ENCODE peak calls at places on chromosomes 16 and 17, in four cellular contexts. One of them, this sample, is unnamed. For H3K4me1, the result is how much of the 10 kb centered on the place peaks cover.

GRCh38 chr16:72927199-72928088 is 120.5 kb downstream of the ZFHX3 start:
- DNase-seq in RWPE2: peak
- DNase-seq in HCT116: no peak
- DNase-seq in ovary: no peak
- DNase-seq in this sample: peak

GRCh38 chr17:68709995-68710780 is 109.0 kb upstream of the FAM20A start:
- DNase-seq in RWPE2: no peak
- DNase-seq in HCT116: no peak
- DNase-seq in ovary: no peak
- DNase-seq in this sample: no peak

GRCh38 chr16:64132686-64133085 is 989.2 kb downstream of the CDH11 start:
- DNase-seq in RWPE2: no peak
- DNase-seq in HCT116: no peak
- DNase-seq in ovary: no peak
- DNase-seq in this sample: no peak

GRCh38 chr17:77572065-77572601 is 386.4 kb upstream of the TNRC6C start:
- DNase-seq in RWPE2: no peak
- DNase-seq in HCT116: no peak
- DNase-seq in ovary: no peak
- DNase-seq in this sample: no peak

GRCh38 chr16:71360378-71360777 is 1.9 kb downstream of the CALB2 start:
- DNase-seq in RWPE2: no peak
- DNase-seq in HCT116: peak
- DNase-seq in ovary: no peak
- DNase-seq in this sample: no peak

GRCh38 chr16:49664221-49665215 is 191.4 kb downstream of the ZNF423 start:
- DNase-seq in RWPE2: no peak
- DNase-seq in HCT116: no peak
- DNase-seq in ovary: peak
- DNase-seq in this sample: peak

GRCh38 chr17:4433515-4434031 is at the start of gene SPNS3:
- DNase-seq in RWPE2: no peak
- DNase-seq in HCT116: no peak
- DNase-seq in ovary: no peak
- DNase-seq in this sample: no peak

GRCh38 chr16:55248494-55248893 is 75.5 kb upstream of the IRX6 start:
- DNase-seq in RWPE2: no peak
- DNase-seq in HCT116: no peak
- DNase-seq in ovary: no peak
- DNase-seq in this sample: no peak

GRCh38 chr17:63675607-63676539 is 24.1 kb downstream of the LIMD2 start:
- DNase-seq in RWPE2: no peak
- DNase-seq in HCT116: peak
- DNase-seq in ovary: peak
- DNase-seq in this sample: peak

GRCh38 chr16:27551046-27551445 is 1.1 kb downstream of the KATNIP start:
- DNase-seq in RWPE2: no peak
- DNase-seq in HCT116: no peak
- DNase-seq in ovary: no peak
- DNase-seq in this sample: no peak

GRCh38 chr17:36534881-36535668 is at the start of gene PIGW:
- DNase-seq in RWPE2: peak
- DNase-seq in HCT116: peak
- DNase-seq in ovary: peak
- DNase-seq in this sample: peak

GRCh38 chr17:39629894-39630293 is 3.1 kb downstream of the PPP1R1B start:
- DNase-seq in RWPE2: no peak
- DNase-seq in HCT116: no peak
- DNase-seq in ovary: no peak
- DNase-seq in this sample: no peak

GRCh38 chr17:13346996-13347762 is 254.6 kb downstream of the HS3ST3A1 start:
- DNase-seq in RWPE2: peak
- DNase-seq in HCT116: peak
- DNase-seq in ovary: no peak
- DNase-seq in this sample: no peak

GRCh38 chr17:35568561-35568960 is 7.9 kb upstream of the SLFN14 start:
- DNase-seq in RWPE2: no peak
- DNase-seq in HCT116: no peak
- DNase-seq in ovary: no peak
- DNase-seq in this sample: no peak

DNA sequence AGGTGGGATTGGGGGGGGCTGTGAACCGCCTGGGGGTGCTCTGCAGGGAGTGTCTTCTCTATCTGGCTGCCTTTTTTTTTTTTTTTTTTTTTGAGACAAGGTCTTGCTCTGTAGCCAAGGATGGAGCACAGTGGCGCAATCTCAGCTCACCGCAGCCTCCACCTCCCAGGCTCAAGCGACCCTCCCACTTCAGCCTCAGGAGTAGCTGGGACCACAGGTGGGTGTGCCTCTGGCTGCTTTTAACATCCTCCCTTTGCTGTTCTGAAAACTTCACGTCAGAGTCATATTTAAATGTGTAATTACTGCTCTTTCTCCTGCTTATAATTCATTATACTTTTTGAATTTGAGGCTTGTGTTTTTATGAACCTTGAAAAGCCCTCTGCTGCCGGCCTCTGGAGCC is 78.4 kb downstream of the ZNF778 start:
- DNase-seq in RWPE2: no peak
- DNase-seq in HCT116: no peak
- DNase-seq in ovary: no peak
- DNase-seq in this sample: no peak
- H3K4me1 ChIP-seq in RWPE2: under half
- H3K4me1 ChIP-seq in HCT116: under half
- H3K4me1 ChIP-seq in ovary: half or more
- H3K4me1 ChIP-seq in this sample: under half

GRCh38 chr17:60095830-60096229 is 17.1 kb upstream of the HEATR6 start:
- DNase-seq in RWPE2: no peak
- DNase-seq in HCT116: no peak
- DNase-seq in ovary: no peak
- DNase-seq in this sample: no peak

GRCh38 chr17:60095381-60095780 is 16.7 kb upstream of the HEATR6 start:
- DNase-seq in RWPE2: no peak
- DNase-seq in HCT116: no peak
- DNase-seq in ovary: no peak
- DNase-seq in this sample: no peak

GRCh38 chr17:60102632-60103047 is 23.9 kb upstream of the HEATR6 start:
- DNase-seq in RWPE2: no peak
- DNase-seq in HCT116: no peak
- DNase-seq in ovary: no peak
- DNase-seq in this sample: peak

GRCh38 chr17:60094754-60095153 is 16.0 kb upstream of the HEATR6 start:
- DNase-seq in RWPE2: no peak
- DNase-seq in HCT116: no peak
- DNase-seq in ovary: no peak
- DNase-seq in this sample: no peak

DNA sequence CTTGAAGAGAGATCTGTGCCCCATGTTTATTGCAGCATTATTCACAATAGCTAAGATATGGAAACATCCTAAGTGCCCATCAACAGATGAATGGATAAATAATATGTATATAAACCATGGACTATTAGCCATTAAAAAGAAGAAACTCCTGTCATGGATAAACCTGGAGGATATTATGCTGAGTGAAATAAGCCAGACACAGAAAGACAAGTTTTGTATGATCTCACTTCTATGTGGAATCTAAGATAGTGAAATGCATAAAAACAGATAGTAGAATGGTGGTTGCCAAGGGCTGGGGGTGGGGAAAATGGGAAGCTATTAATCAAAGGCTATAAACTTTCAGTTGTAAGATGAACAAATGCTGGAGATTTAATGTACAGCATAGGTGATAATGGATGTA is 19.9 kb upstream of the HEATR6 start:
- DNase-seq in RWPE2: no peak
- DNase-seq in HCT116: no peak
- DNase-seq in ovary: no peak
- DNase-seq in this sample: no peak
- H3K4me1 ChIP-seq in RWPE2: under half
- H3K4me1 ChIP-seq in HCT116: under half
- H3K4me1 ChIP-seq in ovary: under half
- H3K4me1 ChIP-seq in this sample: under half

GRCh38 chr17:38464251-38464722 is 36.0 kb downstream of the ARHGAP23 start:
- DNase-seq in RWPE2: no peak
- DNase-seq in HCT116: no peak
- DNase-seq in ovary: no peak
- DNase-seq in this sample: peak
- H3K4me1 ChIP-seq in RWPE2: under half
- H3K4me1 ChIP-seq in HCT116: under half
- H3K4me1 ChIP-seq in ovary: under half
- H3K4me1 ChIP-seq in this sample: under half

DNA sequence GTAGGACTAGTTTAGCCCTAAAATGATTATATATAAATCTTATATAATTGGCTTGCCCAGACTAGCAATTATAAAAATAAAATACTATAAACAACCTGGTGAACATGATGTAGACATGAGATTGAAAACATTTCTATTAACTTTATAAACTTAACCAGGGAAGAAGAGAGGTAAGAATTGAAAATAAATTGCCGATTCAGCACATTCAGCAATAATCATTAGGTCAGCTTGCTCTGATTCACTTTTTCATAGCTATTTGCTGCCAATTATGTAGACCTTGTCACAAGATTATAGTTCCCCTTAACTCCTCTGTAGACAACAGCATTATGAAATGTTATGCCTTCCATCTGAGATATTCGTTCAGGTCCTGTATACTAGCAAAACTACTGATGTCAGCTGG is 199.3 kb upstream of the CA10 start:
- DNase-seq in RWPE2: no peak
- DNase-seq in HCT116: no peak
- DNase-seq in ovary: no peak
- DNase-seq in this sample: no peak
- H3K4me1 ChIP-seq in RWPE2: under half
- H3K4me1 ChIP-seq in HCT116: under half
- H3K4me1 ChIP-seq in ovary: under half
- H3K4me1 ChIP-seq in this sample: under half

DNA sequence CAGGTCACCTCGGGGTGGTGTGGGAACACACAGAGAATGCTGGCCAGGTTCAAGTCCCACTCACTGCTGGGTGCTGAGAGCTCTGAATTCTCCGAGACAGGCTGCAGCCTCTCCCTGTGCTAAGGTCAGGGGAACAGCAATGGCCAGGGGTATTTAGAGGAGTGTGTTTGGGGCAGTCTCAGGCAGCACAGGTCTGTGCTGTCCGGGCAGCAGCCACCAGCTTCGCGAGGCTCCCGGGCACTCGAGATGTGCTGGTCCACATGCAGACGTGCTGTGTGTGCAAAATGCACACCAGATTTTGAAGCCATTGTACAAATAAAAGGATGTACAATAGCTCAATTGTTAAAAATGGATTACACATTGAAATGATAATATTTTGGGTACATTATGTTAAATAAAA is 7.1 kb downstream of the NHERF1 start:
- DNase-seq in RWPE2: no peak
- DNase-seq in HCT116: no peak
- DNase-seq in ovary: no peak
- DNase-seq in this sample: no peak
- H3K4me1 ChIP-seq in RWPE2: under half
- H3K4me1 ChIP-seq in HCT116: half or more
- H3K4me1 ChIP-seq in ovary: under half
- H3K4me1 ChIP-seq in this sample: under half

GRCh38 chr16:2472488-2472864 is 1.4 kb downstream of the NTN3 start:
- DNase-seq in RWPE2: no peak
- DNase-seq in HCT116: no peak
- DNase-seq in ovary: no peak
- DNase-seq in this sample: no peak
- H3K4me1 ChIP-seq in RWPE2: under half
- H3K4me1 ChIP-seq in HCT116: under half
- H3K4me1 ChIP-seq in ovary: under half
- H3K4me1 ChIP-seq in this sample: under half

GRCh38 chr17:29827179-29827578 is 102.8 kb downstream of the SSH2 start:
- DNase-seq in RWPE2: no peak
- DNase-seq in HCT116: no peak
- DNase-seq in ovary: no peak
- DNase-seq in this sample: no peak
- H3K4me1 ChIP-seq in RWPE2: under half
- H3K4me1 ChIP-seq in HCT116: under half
- H3K4me1 ChIP-seq in ovary: under half
- H3K4me1 ChIP-seq in this sample: under half

GRCh38 chr16:78102122-78102660 is 2.7 kb downstream of the WWOX start:
- DNase-seq in RWPE2: no peak
- DNase-seq in HCT116: no peak
- DNase-seq in ovary: no peak
- DNase-seq in this sample: no peak
- H3K4me1 ChIP-seq in RWPE2: under half
- H3K4me1 ChIP-seq in HCT116: under half
- H3K4me1 ChIP-seq in ovary: under half
- H3K4me1 ChIP-seq in this sample: under half

GRCh38 chr17:2054262-2054739 is 602 bp upstream of the HIC1 start:
- DNase-seq in RWPE2: peak
- DNase-seq in HCT116: no peak
- DNase-seq in ovary: peak
- DNase-seq in this sample: no peak

GRCh38 chr17:2054740-2055493 is at the start of gene HIC1:
- DNase-seq in RWPE2: no peak
- DNase-seq in HCT116: no peak
- DNase-seq in ovary: peak
- DNase-seq in this sample: peak

GRCh38 chr17:2057130-2057713 is 2.3 kb downstream of the HIC1 start:
- DNase-seq in RWPE2: no peak
- DNase-seq in HCT116: no peak
- DNase-seq in ovary: peak
- DNase-seq in this sample: no peak

GRCh38 chr17:2056221-2057129 is 1.6 kb downstream of the HIC1 start:
- DNase-seq in RWPE2: no peak
- DNase-seq in HCT116: no peak
- DNase-seq in ovary: peak
- DNase-seq in this sample: peak

DNA sequence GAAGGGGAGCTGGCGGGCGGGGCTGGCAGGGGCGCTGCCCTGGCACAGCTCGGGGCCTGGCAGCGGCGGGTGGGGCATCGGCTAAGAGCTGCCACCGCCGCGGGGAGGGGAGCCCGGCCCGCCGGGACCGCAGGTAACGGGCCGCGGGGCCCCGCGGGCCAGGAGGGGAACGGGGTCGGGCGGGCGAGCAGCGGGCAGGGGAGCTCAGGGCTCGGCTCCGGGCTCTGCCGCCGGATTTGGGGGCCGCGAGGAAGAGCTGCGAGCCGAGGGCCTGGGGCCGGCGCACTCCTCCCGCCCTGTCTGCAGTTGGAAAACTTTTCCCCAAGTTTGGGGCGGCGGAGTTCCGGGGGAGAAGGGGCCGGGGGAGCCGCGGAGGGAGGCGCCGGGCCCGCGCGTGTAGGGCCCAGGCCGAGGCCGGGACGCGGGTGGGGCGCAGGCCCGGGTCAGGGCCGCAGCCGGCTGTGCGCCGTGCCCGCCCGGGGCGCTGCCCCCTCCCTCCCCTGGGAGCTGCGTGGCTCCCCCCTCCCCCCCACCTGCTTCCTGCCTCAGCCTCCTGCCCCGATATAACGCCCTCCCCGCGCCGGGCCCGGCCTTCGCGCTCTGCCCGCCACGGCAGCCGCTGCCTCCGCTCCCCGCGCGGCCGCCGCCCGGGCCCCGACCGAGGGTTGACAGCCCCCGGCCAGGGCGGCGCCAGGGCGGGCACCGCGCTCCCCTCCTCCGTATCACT is 754 bp downstream of the HIC1 start:
- DNase-seq in RWPE2: no peak
- DNase-seq in HCT116: no peak
- DNase-seq in ovary: peak
- DNase-seq in this sample: peak
- H3K4me1 ChIP-seq in RWPE2: under half
- H3K4me1 ChIP-seq in HCT116: under half
- H3K4me1 ChIP-seq in ovary: under half
- H3K4me1 ChIP-seq in this sample: under half

This sample was measured in psoas muscle.